ENCODE peak calls at places on chromosomes 16 and 17, in ten cellular contexts. E is hepatocyte, D is HepG2, B is HCT116, U is lung, R is BE2C, M is endothelial cell of umbilical vein, Y is prostate gland, Q is lower lobe of right lung, F is fibroblast of lung. I is an unnamed sample.

GRCh38 chr16:14151256-14152030 is 80.3 kb downstream of the MRTFB start:
- DNase-seq in E (no peak), D (no peak), B (no peak), U (no peak), R (no peak), M (no peak), Y (peak; percentile 11), Q (no peak), F (no peak), I (no peak)

GRCh38 chr17:35763767-35764122 is 3.1 kb downstream of the C17orf50 start:
- DNase-seq in E (no peak), D (no peak), B (no peak), U (no peak), R (no peak), M (no peak), Y (no peak), Q (no peak), F (no peak), I (no peak)

GRCh38 chr16:71570143-71570542 is 6.7 kb downstream of the TAT start:
- DNase-seq in E (no peak), D (no peak), B (no peak), U (no peak), R (no peak), M (no peak), Y (no peak), Q (no peak), F (no peak), I (no peak)

GRCh38 chr16:58501242-58502131 is 1.5 kb downstream of the NDRG4 start:
- DNase-seq in E (peak; percentile 76), D (peak; percentile 30), B (no peak), U (no peak), R (peak; percentile 81), M (no peak), Y (no peak), Q (peak; percentile 53), F (peak; percentile 16), I (no peak)

GRCh38 chr17:67624886-67625656 is 92.7 kb upstream of the NOL11 start:
- DNase-seq in E (no peak), D (no peak), B (no peak), U (no peak), R (peak; percentile 16), M (no peak), Y (no peak), Q (no peak), F (no peak), I (no peak)

GRCh38 chr16:12078405-12079245 is 102.1 kb downstream of the SNX29 start:
- DNase-seq in E (no peak), D (no peak), B (no peak), U (no peak), R (no peak), M (no peak), Y (no peak), Q (peak; percentile 44), F (no peak), I (no peak)

GRCh38 chr16:11084484-11085024 is 140.2 kb downstream of the CLEC16A start:
- DNase-seq in E (no peak), D (peak; percentile 23), B (peak; percentile 58), U (no peak), R (no peak), M (no peak), Y (no peak), Q (no peak), F (peak; percentile 93), I (no peak)

GRCh38 chr16:67842509-67843342 is 606 bp downstream of the THAP11 start:
- DNase-seq in E (peak; percentile 76), D (peak; percentile 61), B (no peak), U (peak; percentile 58), R (peak; percentile 73), M (peak; percentile 73), Y (peak; percentile 26), Q (peak; percentile 79), F (peak; percentile 63), I (no peak)

GRCh38 chr17:16415031-16415924 is at the start of gene TRPV2:
- DNase-seq in E (peak; percentile 32), D (peak; percentile 59), B (no peak), U (no peak), R (no peak), M (no peak), Y (no peak), Q (peak; percentile 74), F (no peak), I (no peak)

GRCh38 chr17:61517265-61517664 is 65.0 kb downstream of the TBX4 start:
- DNase-seq in E (no peak), D (no peak), B (no peak), U (no peak), R (no peak), M (no peak), Y (no peak), Q (no peak), F (no peak), I (no peak)

GRCh38 chr17:80422276-80422675 is 7.3 kb downstream of the ENDOV start:
- DNase-seq in E (no peak), D (no peak), B (no peak), U (no peak), R (no peak), M (no peak), Y (no peak), Q (no peak), F (no peak), I (no peak)

GRCh38 chr16:81624718-81625543 is 154.2 kb upstream of the PLCG2 start:
- DNase-seq in E (no peak), D (peak; percentile 88), B (no peak), U (no peak), R (peak; percentile 37), M (peak; percentile 86), Y (no peak), Q (no peak), F (no peak), I (peak; percentile 74)

GRCh38 chr17:50602514-50603235 is 32.0 kb upstream of the ABCC3 start:
- DNase-seq in E (no peak), D (no peak), B (no peak), U (no peak), R (no peak), M (no peak), Y (no peak), Q (no peak), F (no peak), I (no peak)

GRCh38 chr16:86932130-86932982 is 354.0 kb downstream of the FOXL1 start:
- DNase-seq in E (no peak), D (no peak), B (no peak), U (no peak), R (no peak), M (no peak), Y (no peak), Q (no peak), F (no peak), I (no peak)

GRCh38 chr17:83183150-83183820 is 103.9 kb downstream of the METRNL start:
- DNase-seq in E (no peak), D (no peak), B (no peak), U (peak; percentile 20), R (no peak), M (no peak), Y (no peak), Q (no peak), F (no peak), I (no peak)

GRCh38 chr17:79295307-79295706 is 220.7 kb downstream of the ENGASE start:
- DNase-seq in E (no peak), D (no peak), B (no peak), U (no peak), R (no peak), M (no peak), Y (no peak), Q (no peak), F (no peak), I (no peak)

GRCh38 chr16:73047536-73048291 is at the start of gene ZFHX3:
- DNase-seq in E (peak; percentile 83), D (peak; percentile 76), B (no peak), U (peak; percentile 70), R (peak; percentile 69), M (peak; percentile 53), Y (peak; percentile 78), Q (peak; percentile 84), F (peak; percentile 66), I (no peak)

GRCh38 chr17:31085563-31085962 is 9.2 kb upstream of the NF1 start:
- DNase-seq in E (peak; percentile 51), D (no peak), B (no peak), U (no peak), R (no peak), M (no peak), Y (no peak), Q (no peak), F (peak; percentile 69), I (no peak)
- TF ChIP-seq CTCF in E (no peak), D (no peak), B (no peak), U (no peak), R (no peak), M (no peak), Y (no peak), Q (no peak), F (no peak), I (no peak)

GRCh38 chr17:19386276-19386863 is 620 bp downstream of the MFAP4 start:
- DNase-seq in E (peak; percentile 83), D (no peak), B (no peak), U (peak; percentile 67), R (no peak), M (no peak), Y (no peak), Q (peak; percentile 85), F (peak; percentile 82), I (peak; percentile 84)
- H3K4me1 ChIP-seq in E (peaks cover 66% of the 10 kb centered on the region), D (peaks cover 29% of the 10 kb centered on the region), B (no peaks in the 10 kb centered on the region), U (peaks cover 14% of the 10 kb centered on the region), R (no peaks in the 10 kb centered on the region), M (no peaks in the 10 kb centered on the region), Y (no peaks in the 10 kb centered on the region), Q (peaks cover 70% of the 10 kb centered on the region), F (peaks cover 49% of the 10 kb centered on the region), I (peaks cover 5% of the 10 kb centered on the region)

DNA sequence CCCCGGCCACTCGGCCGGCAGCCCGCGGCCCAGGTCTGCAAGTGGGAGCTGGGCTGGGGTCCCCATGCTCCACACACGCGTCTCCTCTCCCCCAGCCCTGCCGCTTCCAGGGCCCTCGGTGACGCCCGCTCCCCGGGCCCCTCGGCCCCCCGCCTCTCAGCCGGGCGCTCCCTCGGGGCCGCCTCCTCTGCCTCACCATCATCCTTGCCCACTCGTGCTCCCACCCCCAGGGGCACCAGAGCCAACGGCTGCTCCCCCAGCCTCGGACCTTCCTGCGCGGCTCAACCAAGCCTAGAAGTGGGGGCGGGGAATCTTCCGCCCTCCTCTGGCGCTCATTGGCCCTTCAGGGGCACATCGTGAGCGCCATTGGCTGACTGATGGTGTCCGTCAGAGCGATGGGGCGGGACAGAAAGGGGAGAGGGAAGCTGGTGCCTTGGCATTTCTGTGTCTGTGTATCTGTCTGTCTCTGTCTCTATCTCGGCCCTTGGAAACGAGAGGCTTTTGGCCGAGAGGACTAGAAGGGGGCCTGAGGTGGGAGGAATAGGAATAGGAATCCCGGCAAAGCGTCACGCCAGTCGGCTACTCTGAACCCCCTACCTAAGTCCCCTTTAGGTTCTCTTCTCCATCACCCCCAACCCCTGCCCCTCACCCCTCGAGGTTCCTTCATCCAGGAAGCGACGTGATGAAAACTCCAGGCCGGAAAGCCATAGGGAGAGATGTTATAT is 88.9 kb downstream of the CDC27 start:
- DNase-seq in E (peak; percentile 89), D (peak; percentile 88), B (peak; percentile 81), U (peak; percentile 94), R (peak; percentile 93), M (peak; percentile 91), Y (peak; percentile 92), Q (peak; percentile 91), F (peak; percentile 78), I (peak; percentile 66)
- TF ChIP-seq CTCF in E (no peak), D (no peak), B (no peak), U (no peak), R (no peak), M (no peak), Y (no peak), Q (no peak), F (no peak), I (no peak)

DNA sequence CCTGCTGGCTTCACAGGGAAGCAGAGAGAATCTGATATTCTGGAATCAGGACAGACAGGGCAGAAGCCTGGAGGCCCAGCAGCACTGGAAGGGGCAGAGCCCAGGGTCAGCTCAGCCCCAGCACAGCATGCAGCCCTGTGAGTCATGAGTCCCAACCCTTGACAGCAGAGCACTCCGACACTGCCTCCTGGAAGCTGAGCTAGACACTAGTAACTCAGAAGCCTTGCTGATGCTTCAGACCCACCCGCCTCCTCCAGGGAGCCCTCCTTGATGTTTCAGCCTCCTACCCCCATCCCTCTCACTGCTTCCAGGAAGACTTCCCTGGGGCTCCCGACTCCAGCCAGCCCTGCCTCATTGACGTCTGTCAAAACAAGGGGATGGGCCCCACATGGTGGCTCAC is 6.9 kb downstream of the CAMKK1 start:
- DNase-seq in E (peak; percentile 76), D (no peak), B (no peak), U (no peak), R (no peak), M (peak; percentile 29), Y (no peak), Q (no peak), F (peak; percentile 59), I (no peak)
- H3K4me1 ChIP-seq in E (peaks cover 17% of the 10 kb centered on the region), D (no peaks in the 10 kb centered on the region), B (peaks cover 49% of the 10 kb centered on the region), U (peaks cover 22% of the 10 kb centered on the region), R (peaks cover 20% of the 10 kb centered on the region), M (peaks cover 49% of the 10 kb centered on the region), Y (peaks cover 12% of the 10 kb centered on the region), Q (peaks cover 45% of the 10 kb centered on the region), F (peaks cover 4% of the 10 kb centered on the region), I (peaks cover 17% of the 10 kb centered on the region)

I was measured in foreskin keratinocyte.